ENCODE peak calls at places on chromosomes 11 and 22, in five cellular contexts. Y is naive B cell; O is stimulated activated CD4-positive, alpha-beta T cell treated with anti-CD3 and anti-CD28 coated beads, Interleukin-12 subunit alpha, Interleukin-12 subunit beta, amount 100 ng/mL, for 4 hours; L is psoas muscle; U is AG09309. Q is an unnamed sample.

GRCh38 chr22:45328822-45329535 is 19.2 kb downstream of the FAM118A start:
- DNase-seq in O (no peak), Y (no peak), L (peak), U (no peak), Q (no peak)

GRCh38 chr11:125594958-125595357 is 2.3 kb downstream of the STT3A start:
- DNase-seq in Y (no peak), U (no peak), O (no peak), L (no peak), Q (no peak)

GRCh38 chr22:43185860-43186261 is 1.1 kb downstream of the TTLL12 start:
- DNase-seq in O (no peak), L (peak), U (no peak), Y (no peak), Q (no peak)

GRCh38 chr22:27668828-27669797 is 132.4 kb downstream of the MN1 start:
- DNase-seq in L (peak), U (no peak), O (no peak), Y (no peak), Q (no peak)

GRCh38 chr22:31753005-31753633 is 700 bp upstream of the DEPDC5 start:
- DNase-seq in U (no peak), O (peak), Y (no peak), L (peak), Q (peak)

GRCh38 chr22:45268958-45269844 is 15.5 kb upstream of the UPK3A start:
- DNase-seq in O (peak), Y (peak), L (peak), U (no peak), Q (no peak)

GRCh38 chr11:64777449-64778222 is 706 bp downstream of the SF1 start:
- DNase-seq in U (peak), Y (peak), O (peak), L (peak), Q (peak)

GRCh38 chr11:30499940-30500339 is 86.2 kb downstream of the MPPED2 start:
- DNase-seq in Y (no peak), U (no peak), L (no peak), O (no peak), Q (no peak)

GRCh38 chr22:24951942-24952836 is at the start of gene KIAA1671:
- DNase-seq in Y (peak), U (no peak), O (peak), L (peak), Q (no peak)

GRCh38 chr11:10257478-10257877 is 36.5 kb downstream of the SBF2 start:
- DNase-seq in Y (no peak), U (no peak), O (no peak), L (no peak), Q (no peak)